ENCODE peak calls at places on chromosomes 13 and 19, in six cellular contexts. T is breast epithelium; I is mucosa of descending colon; C is testis; L is effector memory CD4-positive, alpha-beta T cell; H is heart left ventricle. Y is an unnamed sample.

GRCh38 chr13:49437705-49438104 is 6.2 kb downstream of the CAB39L start:
- DNase-seq in T (no peak), H (no peak), C (no peak), L (no peak), I (no peak), Y (no peak)

GRCh38 chr13:38863536-38863935 is 127.1 kb downstream of the STOML3 start:
- DNase-seq in L (no peak), T (no peak), I (no peak), C (no peak), H (no peak), Y (no peak)

GRCh38 chr19:16702123-16702522 is 17.5 kb upstream of the NWD1 start:
- DNase-seq in H (peak; percentile 57), T (no peak), C (peak; percentile 66), L (no peak), I (peak; percentile 22), Y (no peak)

GRCh38 chr13:98203641-98204326 is 26.7 kb upstream of the RNF113B start:
- DNase-seq in I (no peak), L (no peak), H (no peak), T (no peak), C (no peak), Y (no peak)

GRCh38 chr19:47255947-47256687 is at the start of gene CCDC9:
- DNase-seq in L (no peak), T (peak; percentile 98), C (peak; percentile 97), H (peak; percentile 96), I (peak; percentile 94), Y (peak; percentile 97)

GRCh38 chr13:27269114-27269665 is 1.4 kb upstream of the RASL11A start:
- DNase-seq in C (no peak), H (no peak), T (no peak), L (no peak), I (no peak), Y (no peak)

GRCh38 chr19:55070755-55071502 is 4.7 kb upstream of the EPS8L1 start:
- DNase-seq in C (no peak), L (no peak), H (no peak), I (peak; percentile 80), T (no peak), Y (no peak)

GRCh38 chr19:24159707-24160106 is 72.7 kb downstream of the ZNF254 start:
- DNase-seq in H (no peak), T (no peak), C (no peak), I (peak; percentile 17), L (no peak), Y (no peak)

GRCh38 chr13:106567421-106568224 is at the start of gene ARGLU1:
- DNase-seq in I (peak; percentile 97), T (peak; percentile 94), L (peak; percentile 93), H (peak; percentile 96), C (peak; percentile 94), Y (peak; percentile 93)

GRCh38 chr13:73242515-73243015 is 183.8 kb downstream of the KLF5 start:
- DNase-seq in L (no peak), C (no peak), T (no peak), H (no peak), I (no peak), Y (no peak)

GRCh38 chr13:112708560-112709240 is 18.9 kb downstream of the ATP11A start:
- DNase-seq in T (peak; percentile 28), H (peak; percentile 44), C (no peak), L (no peak), I (no peak), Y (no peak)

DNA sequence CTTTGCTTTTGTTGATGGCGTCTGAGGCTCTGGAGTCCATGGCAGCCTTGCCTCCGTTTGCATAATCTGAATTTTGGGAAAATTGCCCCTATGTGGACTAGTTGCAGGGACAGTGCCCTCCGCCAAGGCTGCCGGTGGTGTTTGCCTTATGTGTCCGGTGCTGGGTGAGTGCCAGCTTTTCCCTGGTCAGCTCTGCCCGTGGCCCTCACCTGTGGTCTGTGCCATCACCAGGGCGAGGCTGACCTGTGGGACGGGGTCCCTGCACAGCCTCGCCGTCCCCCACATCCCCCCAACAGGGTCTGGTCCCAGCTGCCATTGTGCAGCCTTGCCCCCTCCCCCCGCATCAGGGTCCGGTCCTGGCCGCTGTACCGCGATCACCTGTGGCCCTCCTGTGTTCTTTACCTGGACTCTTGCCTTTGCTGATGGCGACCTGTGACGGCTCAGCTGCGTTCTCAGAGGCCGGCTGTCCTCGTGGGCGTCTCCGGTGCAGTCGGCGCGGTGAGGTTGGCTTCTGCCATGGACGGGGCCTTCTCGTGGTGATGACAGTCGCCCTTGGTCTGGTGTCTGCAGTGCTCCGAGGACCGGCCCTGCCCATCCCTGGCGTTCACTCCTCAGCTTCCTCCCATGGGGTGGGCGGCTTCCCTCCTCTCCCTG is 12.6 kb downstream of the CSNK1G2 start:
- DNase-seq in T (no peak), C (no peak), L (no peak), H (no peak), I (no peak), Y (no peak)
- H3K4me3 ChIP-seq in T (no peak overlapping the region), C (no peak overlapping the region), L (no peak overlapping the region), H (no peak overlapping the region), I (no peak overlapping the region), Y (no peak overlapping the region)

DNA sequence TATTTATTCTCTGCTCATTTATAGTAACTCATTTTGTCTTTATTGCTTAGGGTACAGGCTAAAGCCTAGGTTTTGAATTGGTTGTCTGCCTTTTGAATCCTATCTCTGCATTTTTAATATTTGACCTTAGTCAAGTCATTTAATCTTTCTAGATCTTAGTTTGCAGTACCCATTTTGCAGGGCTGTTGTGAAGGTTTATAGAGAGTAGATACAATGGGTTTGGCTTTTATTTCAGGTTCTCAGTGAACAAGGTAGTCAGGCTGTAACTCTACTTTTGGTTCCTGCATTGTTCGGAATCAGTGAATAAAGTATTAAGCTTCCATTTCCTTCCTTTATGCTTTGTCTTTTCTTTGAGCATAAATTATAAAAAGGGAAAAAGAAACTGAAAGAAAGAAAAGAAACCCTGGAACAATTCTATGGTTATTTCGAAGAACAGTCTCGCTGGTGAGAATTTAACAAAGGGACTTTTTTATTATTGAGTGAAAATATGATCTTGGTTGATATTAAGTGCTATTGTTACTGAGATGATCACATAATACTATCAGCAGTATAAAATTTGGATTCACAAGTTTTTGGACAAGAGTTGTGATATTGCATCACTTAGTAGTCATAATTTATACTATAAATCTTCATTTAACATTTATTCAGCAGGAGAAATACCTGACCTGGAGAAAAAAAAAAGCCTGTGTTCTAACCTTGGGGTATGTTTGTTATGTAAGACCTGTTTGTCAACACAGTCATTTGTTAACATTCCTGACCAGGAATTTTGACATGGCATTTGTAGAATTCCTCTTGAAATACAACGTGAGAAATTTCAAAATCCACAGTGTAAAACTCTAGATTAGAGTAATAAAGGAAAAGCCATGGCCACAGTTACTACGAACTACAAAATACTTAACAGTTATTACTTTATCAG is 91.3 kb downstream of the ZMYM2 start:
- DNase-seq in L (no peak), I (no peak), C (no peak), T (no peak), H (no peak), Y (no peak)
- H3K36me3 ChIP-seq in L (peaks cover 22% of the 10 kb centered on the region), I (no peaks in the 10 kb centered on the region), C (no peaks in the 10 kb centered on the region), T (no peaks in the 10 kb centered on the region), H (no peaks in the 10 kb centered on the region), Y (peaks cover 5% of the 10 kb centered on the region)

DNA sequence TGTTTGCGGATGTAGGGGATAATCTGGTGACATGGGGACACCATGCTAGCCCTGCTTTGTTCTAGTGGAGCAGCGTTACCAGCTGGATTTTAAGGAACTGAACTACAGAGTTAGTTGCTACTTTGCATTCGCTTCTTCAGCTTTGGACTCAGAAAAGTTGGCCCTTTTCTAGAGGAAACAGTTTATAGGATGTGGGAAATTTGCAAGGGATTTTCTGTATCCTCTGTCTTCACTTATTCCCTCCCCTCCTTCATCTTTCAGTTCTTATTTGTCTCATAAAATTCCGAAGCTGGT is 2.1 kb downstream of the GATAD2A start:
- DNase-seq in I (no peak), T (no peak), H (no peak), C (no peak), L (no peak), Y (no peak)
- H3K4me3 ChIP-seq in I (no peak overlapping the region), T (peak overlapping the region; percentile 97), H (peak overlapping the region; percentile 89), C (no peak overlapping the region), L (peak overlapping the region; percentile 91), Y (no peak overlapping the region)

GRCh38 chr13:99540530-99540929 is 39.3 kb downstream of the TM9SF2 start:
- DNase-seq in T (no peak), C (no peak), I (no peak), L (no peak), H (no peak), Y (no peak)
- H3K36me3 ChIP-seq in T (no peaks in the 10 kb centered on the region), C (no peaks in the 10 kb centered on the region), I (no peaks in the 10 kb centered on the region), L (peaks cover 35% of the 10 kb centered on the region), H (peaks cover 15% of the 10 kb centered on the region), Y (peaks cover 7% of the 10 kb centered on the region)

GRCh38 chr19:3409346-3410064 is 43.1 kb downstream of the NFIC start:
- DNase-seq in L (no peak), I (no peak), T (peak; percentile 84), C (peak; percentile 74), H (peak; percentile 81), Y (no peak)
- H3K4me3 ChIP-seq in L (no peak overlapping the region), I (no peak overlapping the region), T (peak overlapping the region; percentile 13), C (no peak overlapping the region), H (peak overlapping the region; percentile 30), Y (no peak overlapping the region)

GRCh38 chr19:5590151-5590864 is 22.6 kb upstream of the TINCR start:
- DNase-seq in L (no peak), T (no peak), H (no peak), C (no peak), I (no peak), Y (no peak)
- H3K36me3 ChIP-seq in L (peaks cover 80% of the 10 kb centered on the region), T (peaks cover 28% of the 10 kb centered on the region), H (peaks cover 46% of the 10 kb centered on the region), C (no peaks in the 10 kb centered on the region), I (peaks cover 28% of the 10 kb centered on the region), Y (peaks cover 50% of the 10 kb centered on the region)

DNA sequence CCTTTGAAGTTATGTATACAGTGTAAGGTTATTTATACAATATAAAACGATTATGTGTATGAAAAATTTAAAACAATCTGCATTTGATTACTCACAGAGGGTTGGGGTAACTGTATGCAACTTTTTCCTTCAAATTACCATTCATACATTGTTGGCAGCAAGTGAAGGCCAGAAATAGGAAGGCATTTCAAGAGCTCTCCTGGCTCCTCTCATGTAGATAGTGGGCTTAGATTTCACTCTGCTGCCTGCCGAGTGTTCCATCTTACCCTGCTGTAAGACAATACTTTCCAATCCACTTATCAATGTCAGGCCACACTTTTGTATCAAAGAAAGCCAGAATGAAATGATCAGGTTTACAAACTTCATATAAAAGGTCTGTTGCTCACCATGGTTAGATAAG is 245.2 kb downstream of the DNAJC15 start:
- DNase-seq in C (no peak), L (no peak), H (no peak), T (no peak), I (no peak), Y (no peak)
- H3K4me3 ChIP-seq in C (no peak overlapping the region), L (no peak overlapping the region), H (no peak overlapping the region), T (no peak overlapping the region), I (no peak overlapping the region), Y (no peak overlapping the region)

GRCh38 chr19:38412961-38413360 is 10.1 kb downstream of the FAM98C start:
- DNase-seq in H (no peak), T (no peak), L (no peak), I (no peak), C (no peak), Y (no peak)

GRCh38 chr19:38409631-38410133 is 6.8 kb downstream of the FAM98C start:
- DNase-seq in C (no peak), T (no peak), H (no peak), L (no peak), I (no peak), Y (no peak)

GRCh38 chr19:38413416-38413815 is 10.5 kb downstream of the FAM98C start:
- DNase-seq in C (no peak), T (no peak), I (no peak), L (no peak), H (no peak), Y (no peak)

GRCh38 chr19:38411041-38411712 is 8.3 kb downstream of the FAM98C start:
- DNase-seq in C (no peak), T (no peak), H (no peak), L (no peak), I (no peak), Y (no peak)

GRCh38 chr19:38412491-38412890 is 9.6 kb downstream of the FAM98C start:
- DNase-seq in T (no peak), I (no peak), H (no peak), C (no peak), L (no peak), Y (no peak)
- H3K36me3 ChIP-seq in T (no peaks in the 10 kb centered on the region), I (no peaks in the 10 kb centered on the region), H (no peaks in the 10 kb centered on the region), C (no peaks in the 10 kb centered on the region), L (no peaks in the 10 kb centered on the region), Y (no peaks in the 10 kb centered on the region)

Y was measured in GM06990.